ENCODE peak calls at places on chromosomes 5 and 9, in nine cellular contexts. One of them, this sample, is unnamed.
A peak's percentile ranks its signal among the peaks of the same experiment; 100 is the strongest.

GRCh38 chr5:6820851-6821479 is 107.7 kb downstream of the TENT4A start:
- DNase-seq in spleen: no peak
- DNase-seq in adrenal gland: no peak
- DNase-seq in uterus: no peak
- DNase-seq in esophagus squamous epithelium: no peak
- DNase-seq in IMR-90: no peak
- DNase-seq in stomach: no peak
- DNase-seq in ovary: no peak
- DNase-seq in prostate gland: no peak
- DNase-seq in this sample: peak; percentile 21

GRCh38 chr9:81855538-81855937 is 72.7 kb upstream of the SPATA31D4 start:
- DNase-seq in adrenal gland: no peak
- DNase-seq in spleen: no peak
- DNase-seq in esophagus squamous epithelium: no peak
- DNase-seq in ovary: no peak
- DNase-seq in stomach: no peak
- DNase-seq in prostate gland: no peak
- DNase-seq in uterus: no peak
- DNase-seq in IMR-90: peak; percentile 90
- DNase-seq in this sample: no peak

GRCh38 chr9:112111461-112111860 is 63.6 kb downstream of the SUSD1 start:
- DNase-seq in uterus: no peak
- DNase-seq in spleen: no peak
- DNase-seq in IMR-90: no peak
- DNase-seq in esophagus squamous epithelium: no peak
- DNase-seq in adrenal gland: no peak
- DNase-seq in prostate gland: no peak
- DNase-seq in ovary: no peak
- DNase-seq in stomach: no peak
- DNase-seq in this sample: no peak

GRCh38 chr9:124770359-124771020 is 621 bp downstream of the NR6A1 start:
- DNase-seq in esophagus squamous epithelium: no peak
- DNase-seq in stomach: no peak
- DNase-seq in IMR-90: no peak
- DNase-seq in adrenal gland: peak; percentile 52
- DNase-seq in uterus: no peak
- DNase-seq in ovary: peak; percentile 60
- DNase-seq in prostate gland: peak; percentile 35
- DNase-seq in spleen: no peak
- DNase-seq in this sample: peak; percentile 46

GRCh38 chr5:36657563-36657995 is 51.2 kb downstream of the SLC1A3 start:
- DNase-seq in ovary: peak; percentile 19
- DNase-seq in IMR-90: peak; percentile 99
- DNase-seq in stomach: peak; percentile 57
- DNase-seq in esophagus squamous epithelium: peak; percentile 14
- DNase-seq in spleen: no peak
- DNase-seq in adrenal gland: peak; percentile 69
- DNase-seq in uterus: peak; percentile 55
- DNase-seq in prostate gland: peak; percentile 86
- DNase-seq in this sample: no peak

GRCh38 chr5:168301593-168302388 is 10.3 kb downstream of the WWC1 start:
- DNase-seq in IMR-90: no peak
- DNase-seq in ovary: no peak
- DNase-seq in spleen: no peak
- DNase-seq in prostate gland: no peak
- DNase-seq in adrenal gland: no peak
- DNase-seq in stomach: peak; percentile 79
- DNase-seq in uterus: no peak
- DNase-seq in esophagus squamous epithelium: no peak
- DNase-seq in this sample: peak; percentile 63

GRCh38 chr5:14143843-14144585 is 872 bp downstream of the TRIO start:
- DNase-seq in stomach: peak; percentile 43
- DNase-seq in ovary: peak; percentile 72
- DNase-seq in uterus: no peak
- DNase-seq in esophagus squamous epithelium: no peak
- DNase-seq in prostate gland: no peak
- DNase-seq in spleen: peak; percentile 92
- DNase-seq in adrenal gland: peak; percentile 45
- DNase-seq in IMR-90: no peak
- DNase-seq in this sample: peak; percentile 51

GRCh38 chr5:160287378-160288051 is 24.8 kb downstream of the CCNJL start:
- DNase-seq in ovary: peak; percentile 72
- DNase-seq in adrenal gland: peak; percentile 90
- DNase-seq in esophagus squamous epithelium: no peak
- DNase-seq in spleen: peak; percentile 87
- DNase-seq in uterus: no peak
- DNase-seq in stomach: peak; percentile 92
- DNase-seq in prostate gland: peak; percentile 22
- DNase-seq in IMR-90: no peak
- DNase-seq in this sample: peak; percentile 54

GRCh38 chr5:100902406-100903035 is 561 bp downstream of the ST8SIA4 start:
- DNase-seq in adrenal gland: no peak
- DNase-seq in spleen: peak; percentile 73
- DNase-seq in prostate gland: no peak
- DNase-seq in uterus: no peak
- DNase-seq in esophagus squamous epithelium: no peak
- DNase-seq in IMR-90: no peak
- DNase-seq in stomach: no peak
- DNase-seq in ovary: no peak
- DNase-seq in this sample: no peak

GRCh38 chr5:91381134-91381773 is 1.9 kb downstream of the ARRDC3 start:
- DNase-seq in IMR-90: no peak
- DNase-seq in uterus: no peak
- DNase-seq in prostate gland: no peak
- DNase-seq in spleen: no peak
- DNase-seq in ovary: no peak
- DNase-seq in stomach: no peak
- DNase-seq in esophagus squamous epithelium: no peak
- DNase-seq in adrenal gland: no peak
- DNase-seq in this sample: no peak

GRCh38 chr9:38359689-38360385 is 32.7 kb upstream of the ALDH1B1 start:
- DNase-seq in esophagus squamous epithelium: no peak
- DNase-seq in spleen: no peak
- DNase-seq in IMR-90: no peak
- DNase-seq in adrenal gland: no peak
- DNase-seq in prostate gland: no peak
- DNase-seq in uterus: no peak
- DNase-seq in ovary: no peak
- DNase-seq in stomach: no peak
- DNase-seq in this sample: no peak

GRCh38 chr5:171318026-171318425 is 9.0 kb downstream of the TLX3 start:
- DNase-seq in spleen: no peak
- DNase-seq in esophagus squamous epithelium: no peak
- DNase-seq in IMR-90: no peak
- DNase-seq in stomach: no peak
- DNase-seq in uterus: no peak
- DNase-seq in prostate gland: no peak
- DNase-seq in ovary: no peak
- DNase-seq in adrenal gland: no peak
- DNase-seq in this sample: no peak

GRCh38 chr5:138179277-138179857 is 455 bp downstream of the KIF20A start:
- DNase-seq in adrenal gland: no peak
- DNase-seq in esophagus squamous epithelium: no peak
- DNase-seq in IMR-90: no peak
- DNase-seq in uterus: no peak
- DNase-seq in prostate gland: no peak
- DNase-seq in ovary: no peak
- DNase-seq in stomach: no peak
- DNase-seq in spleen: no peak
- DNase-seq in this sample: no peak

GRCh38 chr9:91285729-91286353 is 75.9 kb downstream of the AUH start:
- DNase-seq in IMR-90: peak; percentile 54
- DNase-seq in adrenal gland: no peak
- DNase-seq in stomach: no peak
- DNase-seq in ovary: no peak
- DNase-seq in prostate gland: no peak
- DNase-seq in uterus: no peak
- DNase-seq in spleen: no peak
- DNase-seq in esophagus squamous epithelium: no peak
- DNase-seq in this sample: no peak

GRCh38 chr9:113966394-113966793 is 90.3 kb downstream of the ZNF618 start:
- DNase-seq in spleen: no peak
- DNase-seq in esophagus squamous epithelium: no peak
- DNase-seq in uterus: no peak
- DNase-seq in prostate gland: no peak
- DNase-seq in stomach: peak; percentile 83
- DNase-seq in IMR-90: no peak
- DNase-seq in adrenal gland: no peak
- DNase-seq in ovary: no peak
- DNase-seq in this sample: peak; percentile 87

GRCh38 chr5:17261075-17261474 is 43.6 kb downstream of the BASP1 start:
- DNase-seq in IMR-90: no peak
- DNase-seq in ovary: no peak
- DNase-seq in prostate gland: no peak
- DNase-seq in spleen: no peak
- DNase-seq in uterus: no peak
- DNase-seq in esophagus squamous epithelium: no peak
- DNase-seq in adrenal gland: no peak
- DNase-seq in stomach: no peak
- DNase-seq in this sample: no peak

GRCh38 chr5:176780951-176781350 is 29.4 kb upstream of the UNC5A start:
- DNase-seq in spleen: peak; percentile 58
- DNase-seq in esophagus squamous epithelium: no peak
- DNase-seq in ovary: no peak
- DNase-seq in IMR-90: no peak
- DNase-seq in adrenal gland: no peak
- DNase-seq in uterus: no peak
- DNase-seq in prostate gland: no peak
- DNase-seq in stomach: no peak
- DNase-seq in this sample: no peak

GRCh38 chr5:81254886-81255285 is 21.8 kb downstream of the CKMT2 start:
- DNase-seq in esophagus squamous epithelium: no peak
- DNase-seq in spleen: no peak
- DNase-seq in IMR-90: no peak
- DNase-seq in ovary: no peak
- DNase-seq in prostate gland: no peak
- DNase-seq in stomach: no peak
- DNase-seq in uterus: no peak
- DNase-seq in adrenal gland: no peak
- DNase-seq in this sample: no peak

GRCh38 chr5:111781200-111781599 is 24.2 kb upstream of the NREP start:
- DNase-seq in IMR-90: peak; percentile 67
- DNase-seq in uterus: peak; percentile 17
- DNase-seq in prostate gland: no peak
- DNase-seq in ovary: peak; percentile 12
- DNase-seq in adrenal gland: peak; percentile 33
- DNase-seq in esophagus squamous epithelium: no peak
- DNase-seq in spleen: no peak
- DNase-seq in stomach: peak; percentile 34
- DNase-seq in this sample: peak; percentile 13

GRCh38 chr5:141182248-141182647 is at the start of gene PCDHB16:
- DNase-seq in esophagus squamous epithelium: no peak
- DNase-seq in stomach: no peak
- DNase-seq in adrenal gland: no peak
- DNase-seq in IMR-90: peak; percentile 32
- DNase-seq in uterus: peak; percentile 46
- DNase-seq in ovary: peak; percentile 51
- DNase-seq in spleen: no peak
- DNase-seq in prostate gland: no peak
- DNase-seq in this sample: no peak

GRCh38 chr5:179129607-179130071 is 69.5 kb downstream of the ZNF354C start:
- DNase-seq in uterus: no peak
- DNase-seq in ovary: no peak
- DNase-seq in prostate gland: no peak
- DNase-seq in spleen: peak; percentile 48
- DNase-seq in IMR-90: no peak
- DNase-seq in adrenal gland: no peak
- DNase-seq in esophagus squamous epithelium: no peak
- DNase-seq in stomach: no peak
- DNase-seq in this sample: no peak
- H3K9me3 ChIP-seq in uterus: no peaks in the 10 kb centered on the region
- H3K9me3 ChIP-seq in ovary: no peaks in the 10 kb centered on the region
- H3K9me3 ChIP-seq in prostate gland: no peaks in the 10 kb centered on the region
- H3K9me3 ChIP-seq in spleen: no peaks in the 10 kb centered on the region
- H3K9me3 ChIP-seq in IMR-90: no peaks in the 10 kb centered on the region
- H3K9me3 ChIP-seq in adrenal gland: no peaks in the 10 kb centered on the region
- H3K9me3 ChIP-seq in esophagus squamous epithelium: no peaks in the 10 kb centered on the region
- H3K9me3 ChIP-seq in stomach: peaks cover 28% of the 10 kb centered on the region
- H3K9me3 ChIP-seq in this sample: no peaks in the 10 kb centered on the region

DNA sequence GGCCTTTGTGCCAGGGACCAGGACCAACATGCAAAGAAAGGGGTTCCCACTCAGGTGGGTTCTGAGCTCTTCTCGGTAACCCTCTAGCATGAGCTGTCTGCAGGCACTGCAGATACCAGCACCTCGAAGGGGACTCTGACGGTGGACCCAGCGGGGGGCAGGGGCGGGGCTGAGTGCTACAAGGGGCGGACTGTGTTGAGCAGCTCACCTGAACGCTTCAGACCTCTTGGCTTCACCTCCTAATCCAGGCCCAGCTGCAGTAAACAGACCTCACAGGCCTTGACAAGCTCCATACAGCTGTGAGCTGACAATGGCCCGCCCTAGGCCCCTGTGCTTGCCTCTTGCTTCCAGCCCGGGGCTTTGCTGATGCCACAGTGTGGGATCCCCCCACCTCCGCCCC is 48.4 kb downstream of the C9orf50 start:
- DNase-seq in stomach: no peak
- DNase-seq in spleen: no peak
- DNase-seq in esophagus squamous epithelium: no peak
- DNase-seq in prostate gland: no peak
- DNase-seq in adrenal gland: no peak
- DNase-seq in uterus: no peak
- DNase-seq in IMR-90: no peak
- DNase-seq in ovary: no peak
- DNase-seq in this sample: no peak
- H3K27ac ChIP-seq in stomach: no peak overlapping the region
- H3K27ac ChIP-seq in spleen: no peak overlapping the region
- H3K27ac ChIP-seq in esophagus squamous epithelium: no peak overlapping the region
- H3K27ac ChIP-seq in prostate gland: no peak overlapping the region
- H3K27ac ChIP-seq in adrenal gland: no peak overlapping the region
- H3K27ac ChIP-seq in uterus: no peak overlapping the region
- H3K27ac ChIP-seq in IMR-90: no peak overlapping the region
- H3K27ac ChIP-seq in ovary: no peak overlapping the region
- H3K27ac ChIP-seq in this sample: no peak overlapping the region

GRCh38 chr5:149581192-149581861 is at the start of gene ARHGEF37:
- DNase-seq in stomach: peak; percentile 96
- DNase-seq in IMR-90: no peak
- DNase-seq in spleen: peak; percentile 86
- DNase-seq in prostate gland: peak; percentile 89
- DNase-seq in adrenal gland: peak; percentile 84
- DNase-seq in uterus: peak; percentile 87
- DNase-seq in esophagus squamous epithelium: no peak
- DNase-seq in ovary: peak; percentile 90
- DNase-seq in this sample: peak; percentile 91
- TF ChIP-seq POLR2A in stomach: no peak
- TF ChIP-seq POLR2A in IMR-90: no peak
- TF ChIP-seq POLR2A in spleen: no peak
- TF ChIP-seq POLR2A in prostate gland: peak; percentile 21
- TF ChIP-seq POLR2A in adrenal gland: peak; percentile 27
- TF ChIP-seq POLR2A in uterus: peak; percentile 20
- TF ChIP-seq POLR2A in esophagus squamous epithelium: peak; percentile 65
- TF ChIP-seq POLR2A in ovary: no peak
- TF ChIP-seq POLR2A in this sample: peak; percentile 58

DNA sequence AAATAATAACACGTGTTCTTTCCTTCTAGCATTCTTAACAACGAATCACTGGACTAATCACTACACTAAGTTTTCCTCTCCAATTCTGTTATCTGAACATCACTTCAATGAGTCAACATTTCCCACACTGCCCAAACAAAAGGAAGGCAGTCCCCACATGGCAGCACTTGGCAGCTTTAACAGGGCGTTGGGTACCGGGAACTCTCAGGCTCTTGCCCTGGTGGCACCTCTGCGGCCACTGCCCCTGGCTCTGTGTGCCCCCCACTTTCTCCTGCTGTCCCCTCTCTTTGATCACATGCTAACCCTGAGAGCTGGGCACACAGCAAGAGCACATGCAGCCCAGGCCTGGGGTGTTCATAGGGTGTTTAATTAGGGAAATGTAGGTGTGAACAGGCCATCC is 15.7 kb downstream of the SLC6A3 start:
- DNase-seq in stomach: peak; percentile 44
- DNase-seq in prostate gland: no peak
- DNase-seq in IMR-90: no peak
- DNase-seq in ovary: no peak
- DNase-seq in adrenal gland: no peak
- DNase-seq in uterus: no peak
- DNase-seq in spleen: peak; percentile 42
- DNase-seq in esophagus squamous epithelium: no peak
- DNase-seq in this sample: no peak
- H3K9me3 ChIP-seq in stomach: peaks cover 61% of the 10 kb centered on the region
- H3K9me3 ChIP-seq in prostate gland: no peaks in the 10 kb centered on the region
- H3K9me3 ChIP-seq in IMR-90: peaks cover 33% of the 10 kb centered on the region
- H3K9me3 ChIP-seq in ovary: no peaks in the 10 kb centered on the region
- H3K9me3 ChIP-seq in adrenal gland: no peaks in the 10 kb centered on the region
- H3K9me3 ChIP-seq in uterus: peaks cover 6% of the 10 kb centered on the region
- H3K9me3 ChIP-seq in spleen: peaks cover 56% of the 10 kb centered on the region
- H3K9me3 ChIP-seq in esophagus squamous epithelium: peaks cover 26% of the 10 kb centered on the region
- H3K9me3 ChIP-seq in this sample: peaks cover 20% of the 10 kb centered on the region